ENCODE peak calls at places on chromosomes 16 and 17, in five cellular contexts. E is A549; F is stimulated activated CD4-positive, alpha-beta T cell treated with anti-CD3 and anti-CD28 coated beads, Interleukin-1b, Interleukin-23, amount 100 ng/mL, for 1 hour; V is adipocyte; Y is body of pancreas. W is an unnamed sample.

GRCh38 chr17:27545562-27546229 is 85.3 kb upstream of the LGALS9 start:
- DNase-seq in Y (peak; percentile 65), V (no peak), E (no peak), F (no peak), W (no peak)

GRCh38 chr17:41691031-41691777 is 2.5 kb downstream of the EIF1 start:
- DNase-seq in E (no peak), F (no peak), V (peak; percentile 27), Y (no peak), W (no peak)

GRCh38 chr16:85291302-85292148 is 179.3 kb upstream of the CIBAR2 start:
- DNase-seq in V (no peak), Y (no peak), F (no peak), E (no peak), W (no peak)

GRCh38 chr17:76529643-76530488 is 7.6 kb downstream of the CYGB start:
- DNase-seq in E (no peak), V (peak; percentile 65), F (no peak), Y (peak; percentile 44), W (no peak)

GRCh38 chr16:83995756-83996155 is 27.7 kb downstream of the NECAB2 start:
- DNase-seq in Y (peak; percentile 25), F (no peak), V (no peak), E (no peak), W (no peak)

GRCh38 chr17:15981208-15981607 is 18.3 kb downstream of the ZSWIM7 start:
- DNase-seq in E (no peak), Y (no peak), V (no peak), F (no peak), W (peak; percentile 11)

GRCh38 chr17:40474419-40475002 is 26.9 kb downstream of the TNS4 start:
- DNase-seq in F (no peak), E (no peak), Y (no peak), V (peak; percentile 27), W (no peak)

GRCh38 chr16:20166531-20167235 is 93.0 kb upstream of the GPR139 start:
- DNase-seq in Y (no peak), F (no peak), E (no peak), V (no peak), W (no peak)